ENCODE peak calls at places on chromosome 7, in ten cellular contexts. One of them, this sample, is unnamed.

GRCh38 chr7:22935269-22935668 is 78.7 kb downstream of the HYCC1 start:
- DNase-seq in tibial nerve: no peak
- DNase-seq in Panc1: no peak
- DNase-seq in stimulated activated naive CD8-positive, alpha-beta T cell treated with anti-CD3 and anti-CD28 coated beads, Interleukin-15, Interleukin-2, amounts not matched to agents 100 U/mL and 50 U/mL, for 24 hours: no peak
- DNase-seq in fibroblast of pulmonary artery: peak
- DNase-seq in GM04504: no peak
- DNase-seq in left ventricle myocardium inferior: no peak
- DNase-seq in cardiac fibroblast: peak
- DNase-seq in ovary: no peak
- DNase-seq in astrocyte of the spinal cord: no peak
- DNase-seq in this sample: no peak

GRCh38 chr7:46432666-46433065 is 511.6 kb upstream of the IGFBP3 start:
- DNase-seq in cardiac fibroblast: peak
- DNase-seq in tibial nerve: no peak
- DNase-seq in ovary: no peak
- DNase-seq in astrocyte of the spinal cord: peak
- DNase-seq in left ventricle myocardium inferior: no peak
- DNase-seq in stimulated activated naive CD8-positive, alpha-beta T cell treated with anti-CD3 and anti-CD28 coated beads, Interleukin-15, Interleukin-2, amounts not matched to agents 100 U/mL and 50 U/mL, for 24 hours: no peak
- DNase-seq in fibroblast of pulmonary artery: peak
- DNase-seq in GM04504: peak
- DNase-seq in Panc1: no peak
- DNase-seq in this sample: peak

GRCh38 chr7:129163875-129164544 is 19.5 kb downstream of the TSPAN33 start:
- DNase-seq in cardiac fibroblast: peak
- DNase-seq in tibial nerve: no peak
- DNase-seq in fibroblast of pulmonary artery: peak
- DNase-seq in Panc1: peak
- DNase-seq in left ventricle myocardium inferior: no peak
- DNase-seq in GM04504: peak
- DNase-seq in stimulated activated naive CD8-positive, alpha-beta T cell treated with anti-CD3 and anti-CD28 coated beads, Interleukin-15, Interleukin-2, amounts not matched to agents 100 U/mL and 50 U/mL, for 24 hours: no peak
- DNase-seq in astrocyte of the spinal cord: peak
- DNase-seq in ovary: no peak
- DNase-seq in this sample: peak

GRCh38 chr7:70997275-70997674 is 134.7 kb upstream of the GALNT17 start:
- DNase-seq in fibroblast of pulmonary artery: no peak
- DNase-seq in left ventricle myocardium inferior: no peak
- DNase-seq in tibial nerve: no peak
- DNase-seq in ovary: no peak
- DNase-seq in stimulated activated naive CD8-positive, alpha-beta T cell treated with anti-CD3 and anti-CD28 coated beads, Interleukin-15, Interleukin-2, amounts not matched to agents 100 U/mL and 50 U/mL, for 24 hours: no peak
- DNase-seq in cardiac fibroblast: no peak
- DNase-seq in Panc1: no peak
- DNase-seq in GM04504: no peak
- DNase-seq in astrocyte of the spinal cord: no peak
- DNase-seq in this sample: no peak

GRCh38 chr7:125695631-125696030 is 766.0 kb upstream of the POT1 start:
- DNase-seq in GM04504: no peak
- DNase-seq in fibroblast of pulmonary artery: no peak
- DNase-seq in ovary: no peak
- DNase-seq in cardiac fibroblast: no peak
- DNase-seq in astrocyte of the spinal cord: no peak
- DNase-seq in tibial nerve: no peak
- DNase-seq in stimulated activated naive CD8-positive, alpha-beta T cell treated with anti-CD3 and anti-CD28 coated beads, Interleukin-15, Interleukin-2, amounts not matched to agents 100 U/mL and 50 U/mL, for 24 hours: no peak
- DNase-seq in left ventricle myocardium inferior: no peak
- DNase-seq in Panc1: no peak
- DNase-seq in this sample: no peak

GRCh38 chr7:41096921-41097320 is 606.0 kb downstream of the INHBA start:
- DNase-seq in ovary: no peak
- DNase-seq in astrocyte of the spinal cord: peak
- DNase-seq in stimulated activated naive CD8-positive, alpha-beta T cell treated with anti-CD3 and anti-CD28 coated beads, Interleukin-15, Interleukin-2, amounts not matched to agents 100 U/mL and 50 U/mL, for 24 hours: no peak
- DNase-seq in tibial nerve: no peak
- DNase-seq in Panc1: no peak
- DNase-seq in cardiac fibroblast: peak
- DNase-seq in left ventricle myocardium inferior: no peak
- DNase-seq in fibroblast of pulmonary artery: no peak
- DNase-seq in GM04504: no peak
- DNase-seq in this sample: peak

GRCh38 chr7:73830872-73831655 is at the start of gene CLDN4:
- DNase-seq in tibial nerve: no peak
- DNase-seq in cardiac fibroblast: no peak
- DNase-seq in fibroblast of pulmonary artery: no peak
- DNase-seq in stimulated activated naive CD8-positive, alpha-beta T cell treated with anti-CD3 and anti-CD28 coated beads, Interleukin-15, Interleukin-2, amounts not matched to agents 100 U/mL and 50 U/mL, for 24 hours: no peak
- DNase-seq in astrocyte of the spinal cord: no peak
- DNase-seq in left ventricle myocardium inferior: no peak
- DNase-seq in ovary: no peak
- DNase-seq in GM04504: no peak
- DNase-seq in Panc1: peak
- DNase-seq in this sample: no peak

GRCh38 chr7:137985897-137986251 is 16.0 kb downstream of the CREB3L2 start:
- DNase-seq in left ventricle myocardium inferior: no peak
- DNase-seq in astrocyte of the spinal cord: no peak
- DNase-seq in ovary: no peak
- DNase-seq in Panc1: no peak
- DNase-seq in stimulated activated naive CD8-positive, alpha-beta T cell treated with anti-CD3 and anti-CD28 coated beads, Interleukin-15, Interleukin-2, amounts not matched to agents 100 U/mL and 50 U/mL, for 24 hours: no peak
- DNase-seq in GM04504: no peak
- DNase-seq in tibial nerve: no peak
- DNase-seq in cardiac fibroblast: no peak
- DNase-seq in fibroblast of pulmonary artery: no peak
- DNase-seq in this sample: no peak

GRCh38 chr7:38628630-38629385 is 2.4 kb downstream of the AMPH start:
- DNase-seq in astrocyte of the spinal cord: peak
- DNase-seq in Panc1: no peak
- DNase-seq in cardiac fibroblast: peak
- DNase-seq in tibial nerve: no peak
- DNase-seq in GM04504: peak
- DNase-seq in fibroblast of pulmonary artery: peak
- DNase-seq in stimulated activated naive CD8-positive, alpha-beta T cell treated with anti-CD3 and anti-CD28 coated beads, Interleukin-15, Interleukin-2, amounts not matched to agents 100 U/mL and 50 U/mL, for 24 hours: no peak
- DNase-seq in left ventricle myocardium inferior: no peak
- DNase-seq in ovary: no peak
- DNase-seq in this sample: peak

GRCh38 chr7:79293655-79294142 is 159.8 kb downstream of the MAGI2 start:
- DNase-seq in left ventricle myocardium inferior: no peak
- DNase-seq in fibroblast of pulmonary artery: peak
- DNase-seq in tibial nerve: no peak
- DNase-seq in ovary: no peak
- DNase-seq in GM04504: no peak
- DNase-seq in astrocyte of the spinal cord: peak
- DNase-seq in cardiac fibroblast: no peak
- DNase-seq in Panc1: peak
- DNase-seq in stimulated activated naive CD8-positive, alpha-beta T cell treated with anti-CD3 and anti-CD28 coated beads, Interleukin-15, Interleukin-2, amounts not matched to agents 100 U/mL and 50 U/mL, for 24 hours: no peak
- DNase-seq in this sample: peak

GRCh38 chr7:85070967-85071628 is 115.8 kb downstream of the SEMA3D start:
- DNase-seq in left ventricle myocardium inferior: no peak
- DNase-seq in astrocyte of the spinal cord: peak
- DNase-seq in fibroblast of pulmonary artery: peak
- DNase-seq in GM04504: no peak
- DNase-seq in stimulated activated naive CD8-positive, alpha-beta T cell treated with anti-CD3 and anti-CD28 coated beads, Interleukin-15, Interleukin-2, amounts not matched to agents 100 U/mL and 50 U/mL, for 24 hours: no peak
- DNase-seq in ovary: no peak
- DNase-seq in cardiac fibroblast: no peak
- DNase-seq in Panc1: no peak
- DNase-seq in tibial nerve: no peak
- DNase-seq in this sample: no peak

GRCh38 chr7:95537483-95537882 is 51.7 kb downstream of the ASB4 start:
- DNase-seq in GM04504: no peak
- DNase-seq in fibroblast of pulmonary artery: no peak
- DNase-seq in cardiac fibroblast: no peak
- DNase-seq in left ventricle myocardium inferior: no peak
- DNase-seq in Panc1: no peak
- DNase-seq in stimulated activated naive CD8-positive, alpha-beta T cell treated with anti-CD3 and anti-CD28 coated beads, Interleukin-15, Interleukin-2, amounts not matched to agents 100 U/mL and 50 U/mL, for 24 hours: no peak
- DNase-seq in tibial nerve: no peak
- DNase-seq in ovary: no peak
- DNase-seq in astrocyte of the spinal cord: no peak
- DNase-seq in this sample: no peak

GRCh38 chr7:46281071-46281470 is 360.0 kb upstream of the IGFBP3 start:
- DNase-seq in ovary: no peak
- DNase-seq in tibial nerve: no peak
- DNase-seq in GM04504: no peak
- DNase-seq in left ventricle myocardium inferior: no peak
- DNase-seq in stimulated activated naive CD8-positive, alpha-beta T cell treated with anti-CD3 and anti-CD28 coated beads, Interleukin-15, Interleukin-2, amounts not matched to agents 100 U/mL and 50 U/mL, for 24 hours: no peak
- DNase-seq in astrocyte of the spinal cord: no peak
- DNase-seq in fibroblast of pulmonary artery: no peak
- DNase-seq in Panc1: no peak
- DNase-seq in cardiac fibroblast: no peak
- DNase-seq in this sample: no peak

GRCh38 chr7:45580053-45580872 is 6.1 kb downstream of the ADCY1 start:
- DNase-seq in left ventricle myocardium inferior: peak
- DNase-seq in stimulated activated naive CD8-positive, alpha-beta T cell treated with anti-CD3 and anti-CD28 coated beads, Interleukin-15, Interleukin-2, amounts not matched to agents 100 U/mL and 50 U/mL, for 24 hours: no peak
- DNase-seq in tibial nerve: no peak
- DNase-seq in GM04504: no peak
- DNase-seq in Panc1: no peak
- DNase-seq in fibroblast of pulmonary artery: no peak
- DNase-seq in ovary: no peak
- DNase-seq in cardiac fibroblast: no peak
- DNase-seq in astrocyte of the spinal cord: no peak
- DNase-seq in this sample: no peak

GRCh38 chr7:67760971-67761370 is 764.3 kb downstream of the TYW1 start:
- DNase-seq in left ventricle myocardium inferior: no peak
- DNase-seq in tibial nerve: no peak
- DNase-seq in astrocyte of the spinal cord: no peak
- DNase-seq in fibroblast of pulmonary artery: no peak
- DNase-seq in GM04504: no peak
- DNase-seq in Panc1: no peak
- DNase-seq in ovary: no peak
- DNase-seq in cardiac fibroblast: no peak
- DNase-seq in stimulated activated naive CD8-positive, alpha-beta T cell treated with anti-CD3 and anti-CD28 coated beads, Interleukin-15, Interleukin-2, amounts not matched to agents 100 U/mL and 50 U/mL, for 24 hours: no peak
- DNase-seq in this sample: no peak

GRCh38 chr7:38844952-38845563 is 63.9 kb downstream of the VPS41 start:
- DNase-seq in cardiac fibroblast: no peak
- DNase-seq in Panc1: no peak
- DNase-seq in fibroblast of pulmonary artery: no peak
- DNase-seq in GM04504: no peak
- DNase-seq in ovary: no peak
- DNase-seq in astrocyte of the spinal cord: no peak
- DNase-seq in left ventricle myocardium inferior: no peak
- DNase-seq in stimulated activated naive CD8-positive, alpha-beta T cell treated with anti-CD3 and anti-CD28 coated beads, Interleukin-15, Interleukin-2, amounts not matched to agents 100 U/mL and 50 U/mL, for 24 hours: no peak
- DNase-seq in tibial nerve: no peak
- DNase-seq in this sample: no peak

GRCh38 chr7:140196361-140197217 is 19.8 kb upstream of the KDM7A start:
- DNase-seq in left ventricle myocardium inferior: no peak
- DNase-seq in GM04504: no peak
- DNase-seq in stimulated activated naive CD8-positive, alpha-beta T cell treated with anti-CD3 and anti-CD28 coated beads, Interleukin-15, Interleukin-2, amounts not matched to agents 100 U/mL and 50 U/mL, for 24 hours: no peak
- DNase-seq in astrocyte of the spinal cord: peak
- DNase-seq in tibial nerve: peak
- DNase-seq in Panc1: no peak
- DNase-seq in cardiac fibroblast: peak
- DNase-seq in ovary: no peak
- DNase-seq in fibroblast of pulmonary artery: peak
- DNase-seq in this sample: peak

GRCh38 chr7:130187360-130187759 is 17.8 kb downstream of the TMEM209 start:
- DNase-seq in ovary: no peak
- DNase-seq in fibroblast of pulmonary artery: no peak
- DNase-seq in left ventricle myocardium inferior: no peak
- DNase-seq in astrocyte of the spinal cord: no peak
- DNase-seq in cardiac fibroblast: no peak
- DNase-seq in GM04504: no peak
- DNase-seq in stimulated activated naive CD8-positive, alpha-beta T cell treated with anti-CD3 and anti-CD28 coated beads, Interleukin-15, Interleukin-2, amounts not matched to agents 100 U/mL and 50 U/mL, for 24 hours: no peak
- DNase-seq in tibial nerve: no peak
- DNase-seq in Panc1: no peak
- DNase-seq in this sample: no peak

GRCh38 chr7:18494821-18495408 is 634 bp upstream of the HDAC9 start:
- DNase-seq in left ventricle myocardium inferior: no peak
- DNase-seq in stimulated activated naive CD8-positive, alpha-beta T cell treated with anti-CD3 and anti-CD28 coated beads, Interleukin-15, Interleukin-2, amounts not matched to agents 100 U/mL and 50 U/mL, for 24 hours: peak
- DNase-seq in cardiac fibroblast: peak
- DNase-seq in ovary: no peak
- DNase-seq in GM04504: no peak
- DNase-seq in tibial nerve: no peak
- DNase-seq in fibroblast of pulmonary artery: peak
- DNase-seq in Panc1: no peak
- DNase-seq in astrocyte of the spinal cord: peak
- DNase-seq in this sample: no peak

GRCh38 chr7:22931011-22931410 is 82.9 kb downstream of the HYCC1 start:
- DNase-seq in GM04504: no peak
- DNase-seq in ovary: no peak
- DNase-seq in Panc1: no peak
- DNase-seq in tibial nerve: no peak
- DNase-seq in fibroblast of pulmonary artery: no peak
- DNase-seq in astrocyte of the spinal cord: no peak
- DNase-seq in left ventricle myocardium inferior: no peak
- DNase-seq in stimulated activated naive CD8-positive, alpha-beta T cell treated with anti-CD3 and anti-CD28 coated beads, Interleukin-15, Interleukin-2, amounts not matched to agents 100 U/mL and 50 U/mL, for 24 hours: no peak
- DNase-seq in cardiac fibroblast: no peak
- DNase-seq in this sample: no peak

GRCh38 chr7:102101926-102102325 is 184.7 kb upstream of the SH2B2 start:
- DNase-seq in tibial nerve: no peak
- DNase-seq in stimulated activated naive CD8-positive, alpha-beta T cell treated with anti-CD3 and anti-CD28 coated beads, Interleukin-15, Interleukin-2, amounts not matched to agents 100 U/mL and 50 U/mL, for 24 hours: no peak
- DNase-seq in cardiac fibroblast: no peak
- DNase-seq in astrocyte of the spinal cord: no peak
- DNase-seq in Panc1: no peak
- DNase-seq in GM04504: no peak
- DNase-seq in left ventricle myocardium inferior: no peak
- DNase-seq in ovary: no peak
- DNase-seq in fibroblast of pulmonary artery: no peak
- DNase-seq in this sample: no peak

GRCh38 chr7:104963991-104964385 is 50.0 kb upstream of the KMT2E start:
- DNase-seq in astrocyte of the spinal cord: peak
- DNase-seq in left ventricle myocardium inferior: no peak
- DNase-seq in fibroblast of pulmonary artery: peak
- DNase-seq in Panc1: no peak
- DNase-seq in ovary: peak
- DNase-seq in tibial nerve: no peak
- DNase-seq in stimulated activated naive CD8-positive, alpha-beta T cell treated with anti-CD3 and anti-CD28 coated beads, Interleukin-15, Interleukin-2, amounts not matched to agents 100 U/mL and 50 U/mL, for 24 hours: no peak
- DNase-seq in GM04504: no peak
- DNase-seq in cardiac fibroblast: peak
- DNase-seq in this sample: peak

GRCh38 chr7:71414490-71414889 is 282.5 kb downstream of the GALNT17 start:
- DNase-seq in tibial nerve: no peak
- DNase-seq in ovary: peak
- DNase-seq in GM04504: no peak
- DNase-seq in left ventricle myocardium inferior: peak
- DNase-seq in cardiac fibroblast: no peak
- DNase-seq in astrocyte of the spinal cord: no peak
- DNase-seq in fibroblast of pulmonary artery: no peak
- DNase-seq in Panc1: no peak
- DNase-seq in stimulated activated naive CD8-positive, alpha-beta T cell treated with anti-CD3 and anti-CD28 coated beads, Interleukin-15, Interleukin-2, amounts not matched to agents 100 U/mL and 50 U/mL, for 24 hours: no peak
- DNase-seq in this sample: peak

This sample was measured in H4.